ENCODE peak calls at places on chromosomes 4 and X, in six cellular contexts. X, G, A, I, S and J are unnamed samples.
A peak's percentile ranks its signal among the peaks of the same experiment; 100 is the strongest.

GRCh38 chr4:113404846-113405245 is 355.4 kb downstream of the ANK2 start:
- DNase-seq in S (no peak), A (no peak), G (no peak), X (no peak), I (no peak), J (peak; percentile 63)

GRCh38 chr4:108877821-108878220 is 115.0 kb upstream of the ETNPPL start:
- DNase-seq in G (no peak), X (no peak), I (peak; percentile 45), A (no peak), S (no peak), J (peak; percentile 52)

GRCh38 chrX:58025979-58026378 is 115.7 kb upstream of the ZXDA start:
- DNase-seq in S (peak; percentile 9), A (peak; percentile 47), I (peak; percentile 52), X (no peak), G (peak; percentile 26), J (peak; percentile 0)

GRCh38 chrX:54950730-54951375 is 30.2 kb downstream of the TRO start:
- DNase-seq in I (no peak), G (no peak), A (no peak), X (no peak), S (no peak), J (no peak)

GRCh38 chrX:25650216-25650615 is 487.9 kb upstream of the MAGEB18 start:
- DNase-seq in G (no peak), A (no peak), X (no peak), I (no peak), S (no peak), J (no peak)

GRCh38 chr4:19248023-19248422 is 1003.7 kb upstream of the SLIT2 start:
- DNase-seq in S (no peak), A (no peak), G (no peak), X (no peak), I (no peak), J (no peak)

GRCh38 chrX:2679534-2680485 is 11.3 kb upstream of the CD99 start:
- DNase-seq in A (no peak), S (no peak), I (no peak), X (peak; percentile 57), G (no peak), J (peak; percentile 65)

GRCh38 chr4:56742080-56742871 is 61.2 kb upstream of the HOPX start:
- DNase-seq in X (no peak), A (peak; percentile 58), S (no peak), G (no peak), I (no peak), J (peak; percentile 74)

GRCh38 chr4:162406637-162407370 is 243.0 kb upstream of the FSTL5 start:
- DNase-seq in S (no peak), G (no peak), I (no peak), X (peak; percentile 41), A (no peak), J (no peak)

GRCh38 chrX:124098089-124098488 is 136.6 kb downstream of the STAG2 start:
- DNase-seq in I (peak; percentile 55), S (peak; percentile 39), X (peak; percentile 49), A (peak; percentile 59), G (no peak), J (peak; percentile 56)

GRCh38 chr4:7194251-7195137 is 2.2 kb downstream of the SORCS2 start:
- DNase-seq in X (peak; percentile 43), G (no peak), I (no peak), A (peak; percentile 65), S (peak; percentile 62), J (no peak)

GRCh38 chr4:117400039-117400835 is 314.9 kb upstream of the TRAM1L1 start:
- DNase-seq in G (peak; percentile 18), S (no peak), A (peak; percentile 7), I (peak; percentile 11), X (no peak), J (peak; percentile 79)

GRCh38 chr4:5824227-5824626 is 68.7 kb downstream of the CRMP1 start:
- DNase-seq in X (no peak), S (no peak), G (no peak), A (no peak), I (no peak), J (no peak)

GRCh38 chr4:38075370-38076152 is 115.4 kb downstream of the PTTG2 start:
- DNase-seq in G (no peak), X (peak; percentile 34), I (no peak), A (peak; percentile 75), S (no peak), J (peak; percentile 83)

GRCh38 chr4:138946306-138946705 is 69.3 kb upstream of the NOCT start:
- DNase-seq in A (no peak), G (no peak), I (no peak), X (no peak), S (no peak), J (no peak)

GRCh38 chr4:146192060-146192459 is 16.5 kb downstream of the LSM6 start:
- DNase-seq in X (peak; percentile 47), G (no peak), S (no peak), A (peak; percentile 35), I (peak; percentile 4), J (no peak)

GRCh38 chr4:25884040-25884788 is 21.4 kb upstream of the SEL1L3 start:
- DNase-seq in G (no peak), X (no peak), A (peak; percentile 83), I (no peak), S (no peak), J (peak; percentile 85)

GRCh38 chr4:18291981-18292380 is 270.4 kb upstream of the LCORL start:
- DNase-seq in G (no peak), S (no peak), A (no peak), X (no peak), I (no peak), J (no peak)

GRCh38 chrX:135168533-135168932 is 2.7 kb downstream of the CT55 start:
- DNase-seq in A (no peak), X (no peak), G (no peak), S (no peak), I (no peak), J (no peak)

GRCh38 chr4:19807505-19807904 is 444.2 kb upstream of the SLIT2 start:
- DNase-seq in G (no peak), A (peak; percentile 93), S (no peak), I (no peak), X (peak; percentile 11), J (peak; percentile 50)

GRCh38 chrX:38192007-38192625 is 28.6 kb downstream of the SRPX start:
- DNase-seq in S (peak; percentile 28), I (peak; percentile 37), X (no peak), G (no peak), A (peak; percentile 46), J (peak; percentile 27)

GRCh38 chr4:165375465-165375864 is 3.3 kb upstream of the CPE start:
- DNase-seq in G (no peak), I (no peak), A (no peak), X (no peak), S (no peak), J (no peak)

GRCh38 chr4:165381821-165382373 is 3.1 kb downstream of the CPE start:
- DNase-seq in S (peak; percentile 80), I (no peak), G (no peak), X (no peak), A (no peak), J (no peak)

GRCh38 chr4:165378398-165378762 is 428 bp upstream of the CPE start:
- DNase-seq in I (no peak), S (no peak), A (no peak), X (no peak), G (no peak), J (no peak)

GRCh38 chr4:165379662-165380061 is 854 bp downstream of the CPE start:
- DNase-seq in I (no peak), S (peak; percentile 62), X (peak; percentile 46), G (no peak), A (peak; percentile 16), J (peak; percentile 44)

DNA sequence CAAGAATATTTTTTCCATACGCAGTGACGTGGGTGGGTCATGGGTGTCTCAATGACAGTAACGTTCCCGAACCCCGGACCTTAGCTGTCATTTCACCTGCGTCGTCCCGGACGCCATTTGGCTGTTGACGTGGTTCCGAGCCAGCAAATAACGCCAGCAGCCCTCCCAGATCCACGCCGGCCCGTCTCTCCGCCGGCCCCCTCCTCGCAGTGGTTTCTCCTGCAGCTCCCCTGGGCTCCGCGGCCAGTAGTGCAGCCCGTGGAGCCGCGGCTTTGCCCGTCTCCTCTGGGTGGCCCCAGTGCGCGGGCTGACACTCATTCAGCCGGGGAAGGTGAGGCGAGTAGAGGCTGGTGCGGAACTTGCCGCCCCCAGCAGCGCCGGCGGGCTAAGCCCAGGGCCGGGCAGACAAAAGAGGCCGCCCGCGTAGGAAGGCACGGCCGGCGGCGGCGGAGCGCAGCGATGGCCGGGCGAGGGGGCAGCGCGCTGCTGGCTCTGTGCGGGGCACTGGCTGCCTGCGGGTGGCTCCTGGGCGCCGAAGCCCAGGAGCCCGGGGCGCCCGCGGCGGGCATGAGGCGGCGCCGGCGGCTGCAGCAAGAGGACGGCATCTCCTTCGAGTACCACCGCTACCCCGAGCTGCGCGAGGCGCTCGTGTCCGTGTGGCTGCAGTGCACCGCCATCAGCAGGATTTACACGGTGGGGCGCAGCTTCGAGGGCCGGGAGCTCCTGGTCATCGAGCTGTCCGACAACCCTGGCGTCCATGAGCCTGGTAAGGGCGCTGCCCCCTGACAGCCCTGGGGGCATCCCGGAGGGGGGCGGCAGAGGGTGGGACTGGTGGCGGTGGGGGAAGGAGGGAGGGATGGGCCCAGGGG is at the start of gene CPE:
- DNase-seq in S (peak; percentile 90), I (peak; percentile 88), G (peak; percentile 57), X (peak; percentile 93), A (peak; percentile 92), J (peak; percentile 78)
- TF ChIP-seq EZH2 in S (peak; percentile 66), I (no peak), G (no peak), X (no peak), A (no peak), J (no peak)

DNA sequence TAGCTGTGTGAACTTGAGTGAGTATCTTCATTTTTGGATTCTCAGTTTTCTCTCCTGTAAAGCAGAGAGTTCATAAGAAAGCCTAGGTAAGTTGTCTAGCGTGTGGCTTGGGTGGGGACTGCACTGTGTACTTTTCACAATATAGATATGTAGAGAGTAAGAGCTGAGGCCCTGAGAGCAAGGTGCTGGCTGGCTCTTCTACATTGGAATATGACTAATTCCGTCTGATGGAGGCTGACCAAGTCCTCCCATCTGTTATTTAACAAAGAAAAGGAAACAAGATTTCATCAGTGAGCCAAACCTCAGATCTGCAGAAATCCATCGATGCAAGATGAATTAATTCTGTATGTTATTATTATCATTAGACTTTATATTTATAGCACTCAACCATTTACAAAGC is 27.9 kb upstream of the SRD5A3 start:
- DNase-seq in A (peak; percentile 56), X (no peak), I (no peak), G (no peak), S (no peak), J (peak; percentile 63)
- TF ChIP-seq EZH2 in A (no peak), X (no peak), I (no peak), G (no peak), S (no peak), J (no peak)

GRCh38 chr4:576245-576821 is at the start of gene TMEM271:
- DNase-seq in X (no peak), S (peak; percentile 24), G (no peak), I (peak; percentile 72), A (no peak), J (no peak)

GRCh38 chr4:576991-577498 is 950 bp upstream of the TMEM271 start:
- DNase-seq in A (peak; percentile 23), X (no peak), G (no peak), S (peak; percentile 36), I (peak; percentile 64), J (no peak)

GRCh38 chr4:573122-573892 is 2.8 kb downstream of the TMEM271 start:
- DNase-seq in G (no peak), I (no peak), S (no peak), X (no peak), A (no peak), J (no peak)

GRCh38 chr4:574346-575161 is 1.5 kb downstream of the TMEM271 start:
- DNase-seq in S (no peak), I (no peak), A (no peak), X (no peak), G (no peak), J (no peak)

GRCh38 chr4:575281-576141 is 584 bp downstream of the TMEM271 start:
- DNase-seq in G (no peak), A (peak; percentile 74), S (peak; percentile 92), I (peak; percentile 71), X (peak; percentile 85), J (peak; percentile 82)
- TF ChIP-seq EZH2 in G (no peak), A (peak; percentile 65), S (peak; percentile 70), I (no peak), X (no peak), J (peak; percentile 54)

GRCh38 chr4:190016369-190017289 is 10.4 kb downstream of the FRG2 start:
- DNase-seq in X (no peak), S (peak; percentile 2), I (peak; percentile 1), G (no peak), A (no peak), J (no peak)
- TF ChIP-seq EZH2 in X (no peak), S (peak; percentile 34), I (no peak), G (no peak), A (no peak), J (no peak)